ENCODE peak calls at places on chromosome 22, in eight cellular contexts. L is SJCRH30; F is effector memory CD4-positive, alpha-beta T cell; B is upper lobe of left lung; W is left ventricle myocardium inferior; C is naive thymus-derived CD4-positive, alpha-beta T cell; O is CD8-positive, alpha-beta memory T cell; Q is neural progenitor cell. D is an unnamed sample. For H3K4me1, the result is how much of the 10 kb centered on the place peaks cover.

GRCh38 chr22:48748860-48749554 is 1078.7 kb downstream of the BRD1 start:
- DNase-seq in L (no peak), F (no peak), B (no peak), W (no peak), C (no peak), O (no peak), Q (no peak), D (no peak)

GRCh38 chr22:43622886-43623285 is 189.2 kb downstream of the EFCAB6 start:
- DNase-seq in L (no peak), F (no peak), B (no peak), W (no peak), C (no peak), O (no peak), Q (no peak), D (no peak)

GRCh38 chr22:39984750-39985149 is 10.0 kb upstream of the FAM83F start:
- DNase-seq in L (no peak), F (no peak), B (no peak), W (no peak), C (no peak), O (no peak), Q (no peak), D (no peak)

GRCh38 chr22:43239102-43239875 is 52.4 kb upstream of the TTLL12 start:
- DNase-seq in L (no peak), F (no peak), B (no peak), W (peak), C (no peak), O (no peak), Q (no peak), D (no peak)

GRCh38 chr22:39992088-39992826 is 2.5 kb upstream of the FAM83F start:
- DNase-seq in L (no peak), F (no peak), B (no peak), W (no peak), C (no peak), O (no peak), Q (no peak), D (no peak)

GRCh38 chr22:48476599-48476998 is 1351.1 kb downstream of the BRD1 start:
- DNase-seq in L (no peak), F (no peak), B (peak), W (no peak), C (no peak), O (no peak), Q (no peak), D (no peak)

GRCh38 chr22:36144886-36145541 is 15.5 kb downstream of the APOL3 start:
- DNase-seq in L (peak), F (no peak), B (peak), W (peak), C (peak), O (peak), Q (peak), D (no peak)

GRCh38 chr22:22076937-22077703 is 94.5 kb upstream of the TOP3B start:
- DNase-seq in L (no peak), F (no peak), B (no peak), W (no peak), C (no peak), O (no peak), Q (no peak), D (no peak)

GRCh38 chr22:42964994-42965699 is 49.8 kb downstream of the PACSIN2 start:
- DNase-seq in L (peak), F (no peak), B (no peak), W (no peak), C (no peak), O (no peak), Q (no peak), D (no peak)

GRCh38 chr22:48138855-48139254 is 1376.4 kb downstream of the TBC1D22A start:
- DNase-seq in L (no peak), F (no peak), B (no peak), W (no peak), C (no peak), O (no peak), Q (no peak), D (no peak)

GRCh38 chr22:35842954-35843353 is 125.3 kb downstream of the APOL5 start:
- DNase-seq in L (peak), F (no peak), B (peak), W (no peak), C (no peak), O (no peak), Q (peak), D (no peak)

GRCh38 chr22:22507743-22508273 is 734 bp downstream of the ZNF280B start:
- DNase-seq in L (no peak), F (no peak), B (no peak), W (no peak), C (peak), O (no peak), Q (peak), D (peak)

GRCh38 chr22:48857202-48857805 is 970.4 kb downstream of the BRD1 start:
- DNase-seq in L (no peak), F (no peak), B (peak), W (no peak), C (no peak), O (no peak), Q (no peak), D (no peak)

GRCh38 chr22:49014227-49015201 is 813.2 kb downstream of the BRD1 start:
- DNase-seq in L (no peak), F (no peak), B (peak), W (no peak), C (no peak), O (no peak), Q (no peak), D (no peak)

GRCh38 chr22:50267591-50268390 is 2.4 kb downstream of the MAPK11 start:
- DNase-seq in L (no peak), F (peak), B (peak), W (peak), C (peak), O (peak), Q (peak), D (no peak)

GRCh38 chr22:42080287-42080686 is 787 bp downstream of the SMDT1 start:
- DNase-seq in L (no peak), F (no peak), B (peak), W (no peak), C (no peak), O (no peak), Q (peak), D (no peak)

GRCh38 chr22:32501797-32502290 is 27.2 kb downstream of the FBXO7 start:
- DNase-seq in L (no peak), F (no peak), B (no peak), W (no peak), C (no peak), O (no peak), Q (no peak), D (no peak)

GRCh38 chr22:32698926-32699619 is 102.4 kb upstream of the TIMP3 start:
- DNase-seq in L (no peak), F (no peak), B (no peak), W (peak), C (no peak), O (no peak), Q (no peak), D (no peak)

GRCh38 chr22:33658775-33659174 is 261.5 kb downstream of the LARGE1 start:
- DNase-seq in L (no peak), F (no peak), B (peak), W (peak), C (no peak), O (no peak), Q (no peak), D (no peak)

GRCh38 chr22:39999144-39999757 is 4.5 kb downstream of the FAM83F start:
- DNase-seq in L (peak), F (no peak), B (no peak), W (no peak), C (no peak), O (no peak), Q (peak), D (no peak)

GRCh38 chr22:45554040-45554406 is 51.3 kb downstream of the FBLN1 start:
- DNase-seq in L (no peak), F (no peak), B (no peak), W (no peak), C (no peak), O (no peak), Q (no peak), D (no peak)

GRCh38 chr22:44828193-44828592 is 75.8 kb downstream of the ARHGAP8 start:
- DNase-seq in L (peak), F (no peak), B (no peak), W (no peak), C (no peak), O (no peak), Q (peak), D (no peak)

GRCh38 chr22:49768077-49768476 is 59.6 kb downstream of the BRD1 start:
- DNase-seq in L (no peak), F (no peak), B (no peak), W (peak), C (no peak), O (no peak), Q (no peak), D (no peak)

GRCh38 chr22:40326905-40327735 is 19.2 kb upstream of the ADSL start:
- DNase-seq in L (peak), F (no peak), B (no peak), W (no peak), C (peak), O (peak), Q (peak), D (peak)

GRCh38 chr22:45648320-45649070 is 23.1 kb upstream of the ATXN10 start:
- DNase-seq in L (peak), F (no peak), B (no peak), W (no peak), C (no peak), O (no peak), Q (no peak), D (no peak)

GRCh38 chr22:46031965-46032851 is 55.2 kb upstream of the WNT7B start:
- DNase-seq in L (no peak), F (no peak), B (peak), W (peak), C (no peak), O (no peak), Q (no peak), D (no peak)

GRCh38 chr22:49999063-49999900 is 13.3 kb downstream of the IL17REL start:
- DNase-seq in L (no peak), F (no peak), B (peak), W (no peak), C (no peak), O (no peak), Q (peak), D (no peak)

GRCh38 chr22:49622241-49623105 is 205.2 kb downstream of the BRD1 start:
- DNase-seq in L (no peak), F (no peak), B (no peak), W (no peak), C (no peak), O (no peak), Q (no peak), D (no peak)

GRCh38 chr22:39983346-39983745 is 11.4 kb upstream of the FAM83F start:
- DNase-seq in L (no peak), F (no peak), B (no peak), W (no peak), C (no peak), O (no peak), Q (no peak), D (no peak)

GRCh38 chr22:35531695-35532094 is 8.9 kb upstream of the RASD2 start:
- DNase-seq in L (no peak), F (no peak), B (no peak), W (no peak), C (no peak), O (no peak), Q (no peak), D (no peak)

GRCh38 chr22:19449422-19449767 is 1.9 kb upstream of the C22orf39 start:
- DNase-seq in L (no peak), F (no peak), B (no peak), W (no peak), C (no peak), O (no peak), Q (no peak), D (no peak)
- H3K4me1 ChIP-seq in L (under half), F (under half), B (under half), W (under half), C (under half), O (under half), Q (under half), D (under half)

DNA sequence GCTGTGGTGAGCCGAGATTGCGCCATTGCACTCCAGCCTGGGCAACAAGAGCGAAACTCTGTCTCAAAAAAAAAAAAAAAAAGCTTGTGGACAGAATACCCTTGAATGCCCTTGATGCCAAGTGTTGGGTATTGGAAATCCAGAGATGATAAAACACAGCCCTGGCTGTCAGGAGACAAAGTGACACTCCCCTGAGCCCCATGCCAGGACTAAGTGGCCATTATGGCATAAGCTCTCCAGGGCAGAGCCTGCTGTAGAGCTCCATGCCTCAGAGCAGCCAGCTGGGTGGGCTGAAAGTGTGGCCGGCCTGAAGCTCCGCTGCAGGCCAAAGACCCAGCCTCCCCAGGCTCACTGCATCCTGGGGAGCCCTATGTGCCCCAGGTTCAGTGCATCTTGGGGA is 4.9 kb downstream of the RNF215 start:
- DNase-seq in L (no peak), F (no peak), B (no peak), W (no peak), C (no peak), O (no peak), Q (no peak), D (no peak)
- H3K27ac ChIP-seq in L (no peak), F (no peak), B (no peak), W (no peak), C (no peak), O (no peak), Q (no peak), D (no peak)

GRCh38 chr22:25478573-25478972 is 85.9 kb upstream of the GRK3 start:
- DNase-seq in L (no peak), F (no peak), B (no peak), W (no peak), C (no peak), O (no peak), Q (no peak), D (no peak)

GRCh38 chr22:25472382-25472781 is 92.1 kb upstream of the GRK3 start:
- DNase-seq in L (no peak), F (no peak), B (no peak), W (no peak), C (no peak), O (no peak), Q (no peak), D (no peak)

GRCh38 chr22:25477358-25477757 is 87.1 kb upstream of the GRK3 start:
- DNase-seq in L (no peak), F (no peak), B (no peak), W (no peak), C (no peak), O (no peak), Q (no peak), D (no peak)

GRCh38 chr22:25478111-25478510 is 86.4 kb upstream of the GRK3 start:
- DNase-seq in L (no peak), F (no peak), B (no peak), W (no peak), C (no peak), O (no peak), Q (no peak), D (no peak)

GRCh38 chr22:25475554-25476022 is 88.9 kb upstream of the GRK3 start:
- DNase-seq in L (peak), F (no peak), B (peak), W (no peak), C (no peak), O (no peak), Q (no peak), D (no peak)
- H3K4me3 ChIP-seq in L (peak), F (no peak), B (no peak), W (no peak), C (no peak), O (no peak), Q (no peak), D (no peak)

GRCh38 chr22:25208328-25208727 is 8.7 kb downstream of the CRYBB3 start:
- DNase-seq in L (no peak), F (no peak), B (no peak), W (no peak), C (no peak), O (no peak), Q (no peak), D (no peak)

GRCh38 chr22:25208743-25209505 is 9.3 kb downstream of the CRYBB3 start:
- DNase-seq in L (no peak), F (no peak), B (no peak), W (no peak), C (no peak), O (no peak), Q (no peak), D (no peak)

GRCh38 chr22:25212337-25212736 is 7.1 kb upstream of the CRYBB2 start:
- DNase-seq in L (peak), F (no peak), B (no peak), W (no peak), C (no peak), O (no peak), Q (no peak), D (no peak)

GRCh38 chr22:25213221-25213620 is 6.2 kb upstream of the CRYBB2 start:
- DNase-seq in L (no peak), F (no peak), B (no peak), W (no peak), C (no peak), O (no peak), Q (no peak), D (no peak)

DNA sequence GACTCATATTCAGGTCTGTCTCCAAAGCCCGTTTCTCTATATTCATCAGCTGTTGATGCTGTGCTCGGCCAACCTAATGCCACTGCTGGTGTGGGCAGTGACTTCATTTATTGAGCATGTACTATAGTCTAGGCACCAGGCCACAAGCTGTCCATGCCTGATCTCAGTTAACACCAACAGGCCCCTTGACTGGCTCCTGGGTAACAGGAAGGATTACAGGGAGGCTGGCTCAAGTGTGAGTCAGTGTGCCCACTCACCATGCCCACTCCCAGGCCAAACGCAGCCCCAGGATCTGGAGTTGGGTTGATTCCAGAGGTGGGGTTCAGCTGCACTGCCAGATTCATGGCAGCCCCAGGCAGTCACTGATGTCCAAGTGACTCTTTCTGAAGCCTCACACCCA is 8.6 kb upstream of the CRYBB2 start:
- DNase-seq in L (peak), F (no peak), B (no peak), W (no peak), C (no peak), O (no peak), Q (no peak), D (no peak)
- H3K4me1 ChIP-seq in L (under half), F (under half), B (under half), W (under half), C (under half), O (under half), Q (under half), D (under half)

GRCh38 chr22:23769321-23769965 is 1.7 kb upstream of the CHCHD10 start:
- DNase-seq in L (peak), F (no peak), B (no peak), W (no peak), C (no peak), O (no peak), Q (no peak), D (no peak)
- H3K27ac ChIP-seq in L (peak), F (no peak), B (no peak), W (peak), C (no peak), O (no peak), Q (no peak), D (no peak)

GRCh38 chr22:38468761-38469305 is 937 bp downstream of the KDELR3 start:
- DNase-seq in L (no peak), F (no peak), B (no peak), W (no peak), C (no peak), O (no peak), Q (no peak), D (no peak)
- H3K4me3 ChIP-seq in L (no peak), F (no peak), B (peak), W (peak), C (no peak), O (no peak), Q (no peak), D (no peak)

GRCh38 chr22:16608931-16609330 is 16.3 kb upstream of the CCT8L2 start:
- DNase-seq in L (no peak), F (no peak), B (no peak), W (no peak), C (no peak), O (no peak), Q (no peak), D (no peak)
- H3K4me1 ChIP-seq in L (under half), F (under half), B (under half), W (under half), C (under half), O (under half), Q (under half), D (under half)

D was measured in CD4-positive, alpha-beta memory T cell.